ENCODE peak calls at places on chromosomes 6 and 20, in seven cellular contexts. C is GM12878, J is K562, U is H1, H is HCT116, M is HepG2, S is T47D. E is an unnamed sample.

GRCh38 chr6:1080453-1081328 is 231.2 kb upstream of the FOXQ1 start:
- DNase-seq in J (no peak), S (no peak), M (no peak), U (no peak), C (no peak), H (no peak), E (no peak)

GRCh38 chr20:58715709-58716475 is 23.3 kb downstream of the NPEPL1 start:
- DNase-seq in U (no peak), M (no peak), C (no peak), S (no peak), H (no peak), J (no peak), E (peak; percentile 25)

GRCh38 chr6:30447237-30447636 is 42.1 kb upstream of the HLA-E start:
- DNase-seq in H (peak; percentile 36), U (peak; percentile 73), M (peak; percentile 47), C (no peak), S (no peak), J (no peak), E (no peak)

GRCh38 chr20:62300319-62300718 is 2.5 kb upstream of the ADRM1 start:
- DNase-seq in S (no peak), H (no peak), M (no peak), J (no peak), C (no peak), U (no peak), E (no peak)

GRCh38 chr6:141988954-141989705 is 143.6 kb upstream of the GJE1 start:
- DNase-seq in U (peak; percentile 25), S (peak; percentile 16), H (peak; percentile 78), J (peak; percentile 36), C (no peak), M (peak; percentile 65), E (peak; percentile 27)

GRCh38 chr6:90079555-90080490 is 185.6 kb downstream of the GJA10 start:
- DNase-seq in S (no peak), M (no peak), C (no peak), H (no peak), U (no peak), J (no peak), E (no peak)

GRCh38 chr20:38255389-38255788 is 5.1 kb downstream of the KIAA1755 start:
- DNase-seq in J (no peak), C (no peak), M (no peak), U (no peak), S (no peak), H (no peak), E (no peak)

GRCh38 chr6:134835998-134836397 is 113.9 kb downstream of the ALDH8A1 start:
- DNase-seq in U (no peak), C (no peak), J (no peak), M (no peak), H (no peak), S (no peak), E (no peak)

GRCh38 chr20:58712116-58712822 is 19.7 kb downstream of the NPEPL1 start:
- DNase-seq in M (no peak), U (no peak), C (no peak), H (no peak), S (no peak), J (no peak), E (peak; percentile 12)

GRCh38 chr6:83536034-83536646 is 23.8 kb downstream of the PRSS35 start:
- DNase-seq in H (peak; percentile 36), U (no peak), S (no peak), C (peak; percentile 8), M (peak; percentile 29), J (peak; percentile 46), E (no peak)

GRCh38 chr20:57692393-57692792 is 17.4 kb downstream of the PMEPA1 start:
- DNase-seq in U (no peak), J (no peak), H (no peak), S (no peak), M (no peak), C (no peak), E (no peak)

DNA sequence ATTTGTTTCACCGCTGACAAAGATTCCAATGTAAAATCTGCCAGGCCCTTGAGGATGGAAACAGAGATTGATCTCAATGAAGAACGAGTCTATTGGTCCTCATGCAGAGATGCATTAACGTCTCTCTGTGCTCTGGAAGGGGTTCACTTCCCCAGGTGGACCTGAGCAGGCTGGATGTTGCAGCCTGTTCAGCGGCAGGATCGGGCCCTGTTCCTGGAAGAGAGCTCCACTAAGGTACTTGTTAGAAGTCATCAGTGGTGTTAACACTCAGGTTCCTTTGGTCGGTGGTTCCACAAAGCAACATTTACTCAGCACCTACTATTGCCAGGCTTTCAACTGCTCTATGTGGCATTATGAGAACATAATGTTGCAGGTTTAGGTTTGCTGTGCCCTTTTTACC is 107.5 kb downstream of the TCP11 start:
- DNase-seq in H (no peak), U (no peak), S (no peak), C (no peak), J (no peak), M (no peak), E (no peak)
- TF ChIP-seq JUND in H (no peak), U (no peak), S (no peak), C (no peak), J (no peak), M (no peak), E (no peak)

DNA sequence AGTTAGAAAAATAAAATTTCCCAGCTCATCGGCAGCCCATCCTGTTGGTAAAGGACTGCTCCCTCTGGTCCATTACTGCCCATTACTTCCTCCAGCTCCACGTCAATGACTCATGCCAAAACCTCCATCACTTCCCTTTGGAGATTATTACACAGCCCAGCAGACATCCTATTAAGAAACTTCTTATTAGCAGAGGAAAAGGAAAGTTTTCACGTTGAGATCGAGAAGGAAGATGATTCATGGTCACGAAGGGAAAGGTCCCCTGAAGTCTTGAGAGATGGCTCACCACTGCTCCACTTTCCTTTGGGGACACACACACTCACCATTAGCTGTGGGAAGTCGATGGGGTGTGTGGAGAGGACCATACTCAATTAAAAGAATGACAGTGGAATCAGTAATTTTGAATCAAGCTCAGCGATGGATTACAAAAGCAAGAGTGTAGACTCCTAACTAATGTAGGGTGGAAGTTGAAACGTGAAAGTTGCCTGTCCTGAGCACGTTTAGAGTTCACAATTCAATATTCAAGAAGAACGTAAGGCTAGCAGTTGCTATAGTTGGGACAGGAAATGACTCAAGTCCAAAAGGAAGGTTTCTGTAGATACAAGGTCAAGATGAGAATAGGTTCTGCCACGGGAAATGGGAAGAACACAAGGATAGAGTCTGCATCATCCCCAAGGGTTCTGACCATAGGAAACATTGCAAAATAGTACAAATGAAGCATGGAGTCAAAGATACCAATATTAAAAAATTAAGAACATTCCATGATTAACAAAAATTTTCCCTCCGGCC is 21.6 kb downstream of the SASH1 start:
- DNase-seq in C (no peak), S (no peak), H (no peak), M (no peak), U (no peak), J (no peak), E (no peak)
- TF ChIP-seq JUND in C (no peak), S (no peak), H (no peak), M (no peak), U (no peak), J (no peak), E (peak; percentile 60)

GRCh38 chr20:44686934-44687333 is 28.2 kb upstream of the CCN5 start:
- DNase-seq in J (no peak), C (no peak), H (no peak), U (no peak), S (no peak), M (peak; percentile 1), E (no peak)
- TF ChIP-seq JUND in J (no peak), C (no peak), H (no peak), U (no peak), S (no peak), M (no peak), E (no peak)

DNA sequence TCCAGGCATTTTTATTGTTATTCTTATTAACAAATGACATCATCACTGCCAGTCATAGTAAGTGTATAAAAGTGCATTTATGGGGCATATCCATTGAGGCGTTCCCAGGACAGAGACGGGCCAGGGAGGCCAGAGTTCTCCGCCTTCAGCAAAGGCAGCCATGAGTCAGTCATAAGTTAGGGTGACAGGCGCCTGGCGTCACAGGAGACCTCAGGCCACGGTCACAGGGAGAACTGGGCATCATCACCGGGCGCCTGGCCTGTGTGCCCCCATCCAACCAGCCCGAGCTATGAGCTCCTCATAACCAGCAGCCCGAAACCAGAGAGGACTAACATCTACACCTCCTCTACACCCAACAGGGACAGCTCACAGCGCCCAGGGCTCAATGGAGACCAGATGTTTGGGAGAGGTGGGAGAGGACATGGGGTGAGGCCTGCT is 259.2 kb downstream of the DLL1 start:
- DNase-seq in C (no peak), U (no peak), M (no peak), S (no peak), J (no peak), H (no peak), E (no peak)
- TF ChIP-seq JUND in C (no peak), U (no peak), M (no peak), S (no peak), J (no peak), H (no peak), E (no peak)